ENCODE peak calls at places on chromosomes 5 and 9, in eight cellular contexts. E is MM.1S, Z is mesothelial cell of epicardium, S is psoas muscle, O is T-helper 2 cell, K is BJ, C is GF-D8, L is neural crest cell. A is an unnamed sample.

GRCh38 chr5:3393122-3393963 is 202.3 kb upstream of the IRX1 start:
- DNase-seq in E (no peak), Z (no peak), S (no peak), O (no peak), K (no peak), C (no peak), L (no peak), A (no peak)

GRCh38 chr9:78973906-78974305 is 597.9 kb upstream of the TLE4 start:
- DNase-seq in E (peak), Z (no peak), S (no peak), O (no peak), K (peak), C (no peak), L (no peak), A (no peak)

GRCh38 chr9:88680041-88680440 is 145.1 kb downstream of the NXNL2 start:
- DNase-seq in E (no peak), Z (no peak), S (no peak), O (no peak), K (no peak), C (no peak), L (no peak), A (no peak)

GRCh38 chr9:92133949-92134604 is 18.9 kb upstream of the SPTLC1 start:
- DNase-seq in E (peak), Z (peak), S (peak), O (peak), K (no peak), C (peak), L (peak), A (peak)

GRCh38 chr9:131407717-131408195 is 13.9 kb downstream of the PRRC2B start:
- DNase-seq in E (no peak), Z (no peak), S (peak), O (no peak), K (no peak), C (no peak), L (no peak), A (no peak)

GRCh38 chr5:170430871-170431437 is 41.8 kb upstream of the KCNMB1 start:
- DNase-seq in E (no peak), Z (no peak), S (no peak), O (no peak), K (no peak), C (no peak), L (no peak), A (no peak)

GRCh38 chr9:76704601-76705204 is 59.5 kb upstream of the PCA3 start:
- DNase-seq in E (peak), Z (no peak), S (no peak), O (no peak), K (peak), C (peak), L (peak), A (peak)

GRCh38 chr5:150299571-150300327 is 3.0 kb downstream of the ARSI start:
- DNase-seq in E (peak), Z (no peak), S (no peak), O (no peak), K (no peak), C (no peak), L (no peak), A (no peak)

GRCh38 chr5:82387041-82387818 is 109.1 kb upstream of the RPS23 start:
- DNase-seq in E (no peak), Z (peak), S (no peak), O (no peak), K (no peak), C (no peak), L (no peak), A (no peak)

GRCh38 chr9:127968046-127968445 is 12.7 kb downstream of the EEIG1 start:
- DNase-seq in E (no peak), Z (no peak), S (no peak), O (no peak), K (no peak), C (no peak), L (no peak), A (no peak)

GRCh38 chr9:35691325-35691631 is 1.6 kb upstream of the TPM2 start:
- DNase-seq in E (no peak), Z (no peak), S (no peak), O (no peak), K (no peak), C (no peak), L (no peak), A (no peak)

GRCh38 chr9:135043345-135043744 is 44.1 kb upstream of the OLFM1 start:
- DNase-seq in E (no peak), Z (no peak), S (no peak), O (no peak), K (no peak), C (no peak), L (no peak), A (no peak)

GRCh38 chr5:36202521-36202961 is 39.2 kb downstream of the NADK2 start:
- DNase-seq in E (no peak), Z (no peak), S (no peak), O (no peak), K (peak), C (no peak), L (no peak), A (no peak)

A was measured in RPMI8226.